ENCODE peak calls at places on chromosome 6, in eight cellular contexts. M is fibroblast of villous mesenchyme, I is Panc1, X is GM12864, Y is hepatocyte, T is colonic mucosa, S is psoas muscle, D is sigmoid colon. A is an unnamed sample.

GRCh38 chr6:14025160-14025559 is 92.4 kb upstream of the CD83 start:
- DNase-seq in M (no peak), I (no peak), X (no peak), Y (no peak), T (no peak), S (no peak), D (no peak), A (no peak)

GRCh38 chr6:14361956-14362587 is 244.5 kb downstream of the CD83 start:
- DNase-seq in M (no peak), I (no peak), X (no peak), Y (no peak), T (no peak), S (no peak), D (no peak), A (no peak)

GRCh38 chr6:41723178-41723935 is 12.1 kb downstream of the TFEB start:
- DNase-seq in M (peak; percentile 95), I (no peak), X (no peak), Y (peak; percentile 89), T (peak; percentile 53), S (peak; percentile 84), D (peak; percentile 91), A (no peak)

GRCh38 chr6:34484899-34485298 is 19.0 kb downstream of the PACSIN1 start:
- DNase-seq in M (no peak), I (no peak), X (peak; percentile 7), Y (peak; percentile 18), T (no peak), S (no peak), D (no peak), A (no peak)

GRCh38 chr6:143427109-143427817 is 23.2 kb downstream of the ADAT2 start:
- DNase-seq in M (peak; percentile 79), I (peak; percentile 32), X (no peak), Y (peak; percentile 92), T (peak; percentile 60), S (peak; percentile 55), D (peak; percentile 78), A (no peak)

GRCh38 chr6:112482373-112482772 is 135.2 kb downstream of the RFPL4B start:
- DNase-seq in M (no peak), I (no peak), X (no peak), Y (peak; percentile 16), T (no peak), S (no peak), D (no peak), A (no peak)

GRCh38 chr6:47405273-47405672 is 72.3 kb upstream of the CD2AP start:
- DNase-seq in M (no peak), I (no peak), X (no peak), Y (peak; percentile 52), T (peak; percentile 93), S (no peak), D (no peak), A (peak; percentile 13)

GRCh38 chr6:30885999-30886896 is 1.9 kb downstream of the DDR1 start:
- DNase-seq in M (peak; percentile 83), I (no peak), X (no peak), Y (peak; percentile 90), T (peak; percentile 74), S (peak; percentile 67), D (peak; percentile 89), A (peak; percentile 69)

GRCh38 chr6:4180653-4181255 is 45.4 kb upstream of the ECI2 start:
- DNase-seq in M (peak; percentile 41), I (no peak), X (peak; percentile 37), Y (no peak), T (no peak), S (no peak), D (no peak), A (peak; percentile 23)

GRCh38 chr6:166058064-166058739 is 109.4 kb downstream of the TBXT start:
- DNase-seq in M (peak; percentile 44), I (no peak), X (no peak), Y (peak; percentile 63), T (no peak), S (no peak), D (no peak), A (no peak)

GRCh38 chr6:35046862-35047261 is 94.3 kb downstream of the TCP11 start:
- DNase-seq in M (peak; percentile 83), I (no peak), X (no peak), Y (no peak), T (no peak), S (no peak), D (no peak), A (no peak)

GRCh38 chr6:33827546-33828451 is 24.0 kb upstream of the MLN start:
- DNase-seq in M (peak; percentile 36), I (no peak), X (no peak), Y (no peak), T (peak; percentile 42), S (no peak), D (no peak), A (no peak)

GRCh38 chr6:127177030-127177928 is 58.8 kb downstream of the RSPO3 start:
- DNase-seq in M (peak; percentile 92), I (no peak), X (no peak), Y (no peak), T (no peak), S (no peak), D (no peak), A (no peak)

GRCh38 chr6:29490552-29490951 is 2.8 kb upstream of the MAS1L start:
- DNase-seq in M (no peak), I (no peak), X (no peak), Y (no peak), T (no peak), S (no peak), D (no peak), A (no peak)

GRCh38 chr6:39791850-39792500 is at the start of gene DAAM2:
- DNase-seq in M (peak; percentile 36), I (no peak), X (no peak), Y (peak; percentile 78), T (peak; percentile 35), S (peak; percentile 74), D (peak; percentile 87), A (no peak)

GRCh38 chr6:22343864-22344263 is 47.0 kb upstream of the PRL start:
- DNase-seq in M (no peak), I (no peak), X (no peak), Y (no peak), T (no peak), S (no peak), D (no peak), A (no peak)

GRCh38 chr6:3899970-3900439 is 50.8 kb downstream of the FAM50B start:
- DNase-seq in M (no peak), I (no peak), X (no peak), Y (no peak), T (no peak), S (no peak), D (no peak), A (no peak)

GRCh38 chr6:109325400-109325801 is 56.9 kb downstream of the CD164 start:
- DNase-seq in M (no peak), I (no peak), X (no peak), Y (no peak), T (no peak), S (no peak), D (no peak), A (no peak)

GRCh38 chr6:129957941-129958898 is 60.2 kb upstream of the L3MBTL3 start:
- DNase-seq in M (no peak), I (no peak), X (no peak), Y (no peak), T (no peak), S (no peak), D (no peak), A (no peak)

GRCh38 chr6:151142676-151143075 is 97.1 kb upstream of the AKAP12 start:
- DNase-seq in M (no peak), I (no peak), X (no peak), Y (no peak), T (no peak), S (no peak), D (no peak), A (no peak)

GRCh38 chr6:107713214-107713962 is 110.7 kb downstream of the SCML4 start:
- DNase-seq in M (no peak), I (no peak), X (no peak), Y (no peak), T (no peak), S (no peak), D (no peak), A (no peak)

GRCh38 chr6:111417181-111417585 is 65.8 kb downstream of the REV3L start:
- DNase-seq in M (no peak), I (no peak), X (no peak), Y (no peak), T (peak; percentile 25), S (no peak), D (peak; percentile 79), A (peak; percentile 50)

GRCh38 chr6:141174932-141175331 is 957.8 kb upstream of the GJE1 start:
- DNase-seq in M (no peak), I (no peak), X (no peak), Y (no peak), T (no peak), S (no peak), D (no peak), A (no peak)

GRCh38 chr6:39684790-39685485 is 40.3 kb downstream of the KIF6 start:
- DNase-seq in M (no peak), I (no peak), X (no peak), Y (no peak), T (no peak), S (no peak), D (no peak), A (no peak)

GRCh38 chr6:150167479-150167873 is 24.6 kb downstream of the PPP1R14C start:
- DNase-seq in M (no peak), I (no peak), X (no peak), Y (no peak), T (no peak), S (no peak), D (no peak), A (no peak)

DNA sequence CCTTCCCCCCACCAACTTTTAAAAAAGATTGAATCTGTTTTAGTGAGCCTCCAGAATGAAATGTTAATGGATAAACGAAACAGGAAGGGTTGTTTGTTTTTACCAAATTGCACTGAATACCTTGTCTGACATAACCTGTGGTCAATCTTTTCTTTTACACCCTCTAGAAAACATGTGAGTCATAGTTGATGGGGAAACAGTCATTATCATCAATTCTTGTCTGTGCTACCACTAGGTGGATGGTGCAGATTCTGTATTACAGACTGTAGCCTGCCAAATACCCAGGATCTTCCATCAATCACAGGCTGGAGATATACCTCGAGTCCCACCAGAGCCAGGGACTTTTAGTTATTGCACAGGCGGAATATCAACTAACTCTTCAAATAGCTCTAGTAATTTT is 29.5 kb upstream of the PKIB start:
- DNase-seq in M (peak; percentile 5), I (no peak), X (no peak), Y (no peak), T (no peak), S (no peak), D (no peak), A (no peak)
- TF ChIP-seq CTCF in M (no peak), I (no peak), X (no peak), Y (no peak), T (peak; percentile 11), S (no peak), D (no peak), A (peak; percentile 16)

GRCh38 chr6:27394073-27394472 is 5.5 kb downstream of the ZNF391 start:
- DNase-seq in M (no peak), I (no peak), X (no peak), Y (no peak), T (no peak), S (no peak), D (no peak), A (no peak)
- H3K4me3 ChIP-seq in M (no peak overlapping the region), I (no peak overlapping the region), X (no peak overlapping the region), Y (no peak overlapping the region), T (no peak overlapping the region), S (no peak overlapping the region), D (no peak overlapping the region), A (no peak overlapping the region)

GRCh38 chr6:164897523-164898094 is 411.8 kb downstream of the C6orf118 start:
- DNase-seq in M (no peak), I (no peak), X (no peak), Y (no peak), T (no peak), S (no peak), D (no peak), A (no peak)
- TF ChIP-seq CTCF in M (no peak), I (peak; percentile 16), X (no peak), Y (no peak), T (no peak), S (no peak), D (no peak), A (peak; percentile 12)

GRCh38 chr6:98823428-98823827 is 10.9 kb upstream of the POU3F2 start:
- DNase-seq in M (no peak), I (no peak), X (no peak), Y (no peak), T (no peak), S (no peak), D (no peak), A (no peak)
- H3K4me3 ChIP-seq in M (no peak overlapping the region), I (no peak overlapping the region), X (no peak overlapping the region), Y (no peak overlapping the region), T (no peak overlapping the region), S (no peak overlapping the region), D (no peak overlapping the region), A (no peak overlapping the region)

A was measured in LNCaP clone FGC.